ENCODE peak calls at places on chromosomes 5 and 9, in eight cellular contexts. O is stimulated activated CD8-positive, alpha-beta memory T cell treated with anti-CD3 and anti-CD28 coated beads, Interleukin-2, amount 100 ng/mL, for 1 hour; Z is left ventricle myocardium inferior; P is EL; E is activated CD4-positive, alpha-beta T cell treated with anti-CD3 and anti-CD28 coated beads for 24 hours; B is cardiac fibroblast; A is GM03348; F is HS-27A. U is an unnamed sample.

GRCh38 chr5:149228610-149229297 is 42.9 kb upstream of the AFAP1L1 start:
- DNase-seq in O (no peak), Z (no peak), P (peak; percentile 91), E (no peak), B (peak; percentile 95), A (peak; percentile 90), F (no peak), U (no peak)

GRCh38 chr5:94028001-94028400 is 286.6 kb upstream of the POU5F2 start:
- DNase-seq in O (no peak), Z (no peak), P (no peak), E (no peak), B (no peak), A (no peak), F (no peak), U (no peak)

GRCh38 chr5:92337772-92338234 is 954.7 kb upstream of the ARRDC3 start:
- DNase-seq in O (no peak), Z (no peak), P (peak; percentile 21), E (no peak), B (peak; percentile 45), A (peak; percentile 7), F (no peak), U (no peak)

GRCh38 chr9:125829743-125830142 is 82.6 kb downstream of the PBX3 start:
- DNase-seq in O (no peak), Z (no peak), P (no peak), E (peak; percentile 16), B (peak; percentile 53), A (peak; percentile 30), F (no peak), U (no peak)

GRCh38 chr5:141392429-141393198 is at the start of gene PCDHGA8:
- DNase-seq in O (no peak), Z (no peak), P (no peak), E (no peak), B (no peak), A (peak; percentile 15), F (no peak), U (peak; percentile 57)

GRCh38 chr5:58002318-58002717 is 457.6 kb downstream of the PLK2 start:
- DNase-seq in O (no peak), Z (no peak), P (peak; percentile 55), E (no peak), B (peak; percentile 16), A (no peak), F (no peak), U (no peak)

GRCh38 chr5:94113087-94113486 is 371.7 kb upstream of the POU5F2 start:
- DNase-seq in O (no peak), Z (no peak), P (no peak), E (no peak), B (no peak), A (no peak), F (no peak), U (no peak)

GRCh38 chr5:603081-603998 is 8.8 kb upstream of the CEP72 start:
- DNase-seq in O (no peak), Z (no peak), P (no peak), E (no peak), B (no peak), A (no peak), F (no peak), U (no peak)

GRCh38 chr5:96125335-96125891 is 163.8 kb upstream of the ELL2 start:
- DNase-seq in O (no peak), Z (no peak), P (peak; percentile 38), E (no peak), B (peak; percentile 62), A (peak; percentile 24), F (no peak), U (no peak)

GRCh38 chr9:83154087-83154736 is 91.3 kb upstream of the RASEF start:
- DNase-seq in O (no peak), Z (no peak), P (peak; percentile 37), E (no peak), B (peak; percentile 4), A (peak; percentile 14), F (no peak), U (peak; percentile 78)

GRCh38 chr9:98900244-98900643 is 43.5 kb upstream of the COL15A1 start:
- DNase-seq in O (no peak), Z (no peak), P (no peak), E (no peak), B (no peak), A (no peak), F (no peak), U (no peak)

GRCh38 chr9:69554945-69555344 is 117.2 kb downstream of the APBA1 start:
- DNase-seq in O (no peak), Z (no peak), P (peak; percentile 77), E (no peak), B (peak; percentile 95), A (peak; percentile 33), F (no peak), U (no peak)

U was measured in MM.1S.